ENCODE peak calls at places on chromosomes 3 and 15, in five cellular contexts. G is T-helper 1 cell; V is cardiac muscle cell; B is GM12891; C is activated CD8-positive, alpha-beta memory T cell treated with anti-CD3 and anti-CD28 coated beads for 4 hours. N is an unnamed sample.

GRCh38 chr3:23094412-23094811 is 108.7 kb upstream of the UBE2E2 start:
- DNase-seq in B (no peak), G (no peak), C (no peak), V (no peak), N (no peak)

GRCh38 chr3:14431556-14431927 is 29.1 kb downstream of the SLC6A6 start:
- DNase-seq in V (no peak), B (no peak), G (no peak), C (no peak), N (no peak)

GRCh38 chr3:111848246-111848645 is 10.8 kb upstream of the PHLDB2 start:
- DNase-seq in G (no peak), C (no peak), B (no peak), V (no peak), N (no peak)

GRCh38 chr15:97874139-97874538 is 86.4 kb upstream of the ARRDC4 start:
- DNase-seq in G (no peak), B (no peak), C (no peak), V (no peak), N (no peak)

GRCh38 chr3:177345049-177345972 is 148.0 kb upstream of the TBL1XR1 start:
- DNase-seq in B (no peak), V (peak; percentile 97), C (peak; percentile 54), G (peak; percentile 17), N (peak; percentile 94)

GRCh38 chr3:21562225-21562624 is 188.8 kb downstream of the ZNF385D start:
- DNase-seq in G (no peak), C (no peak), B (no peak), V (no peak), N (no peak)

GRCh38 chr15:99250001-99250400 is 620 bp upstream of the TTC23 start:
- DNase-seq in C (no peak), B (no peak), V (no peak), G (no peak), N (no peak)

GRCh38 chr3:122745365-122746021 is 48.1 kb downstream of the HSPBAP1 start:
- DNase-seq in C (no peak), B (no peak), G (no peak), V (peak; percentile 52), N (peak; percentile 62)

GRCh38 chr15:57551717-57552677 is 39.7 kb upstream of the MYZAP start:
- DNase-seq in G (no peak), C (no peak), B (no peak), V (peak; percentile 89), N (peak; percentile 98)

GRCh38 chr3:131549340-131549739 is 46.6 kb upstream of the MRPL3 start:
- DNase-seq in C (no peak), G (no peak), V (no peak), B (no peak), N (no peak)

GRCh38 chr15:31489801-31490646 is 163.4 kb downstream of the KLF13 start:
- DNase-seq in C (no peak), G (peak; percentile 32), V (peak; percentile 77), B (peak; percentile 44), N (peak; percentile 6)

GRCh38 chr15:99101501-99101900 is 3.4 kb upstream of the SYNM start:
- DNase-seq in V (no peak), B (no peak), G (no peak), C (no peak), N (no peak)

GRCh38 chr15:69991493-69991892 is 106.2 kb downstream of the TLE3 start:
- DNase-seq in C (no peak), V (no peak), G (no peak), B (no peak), N (no peak)

GRCh38 chr3:177336841-177337430 is 139.7 kb upstream of the TBL1XR1 start:
- DNase-seq in V (peak; percentile 52), C (no peak), G (no peak), B (no peak), N (no peak)

GRCh38 chr15:61671736-61672135 is 388.5 kb downstream of the VPS13C start:
- DNase-seq in G (no peak), B (no peak), V (no peak), C (no peak), N (no peak)

N was measured in NCI-H226.